ENCODE peak calls at places on chromosomes 5 and 9, in six cellular contexts. S is mucosa of descending colon; H is psoas muscle; T is stimulated activated CD4-positive, alpha-beta T cell treated with anti-CD3 and anti-CD28 coated beads, Interleukin-12 subunit alpha, Interleukin-12 subunit beta, amount 100 ng/mL, for 4 hours; C is HFFc6; Y is putamen. F is an unnamed sample.

GRCh38 chr9:134853893-134854292 is 26.7 kb upstream of the FCN2 start:
- DNase-seq in S (no peak), H (no peak), T (no peak), C (no peak), Y (no peak), F (no peak)

GRCh38 chr5:177494356-177495195 is 2.8 kb downstream of the PDLIM7 start:
- DNase-seq in S (peak), H (peak), T (no peak), C (peak), Y (no peak), F (peak)

GRCh38 chr5:59038169-59039002 is 455.5 kb downstream of the RAB3C start:
- DNase-seq in S (no peak), H (no peak), T (no peak), C (no peak), Y (no peak), F (peak)

GRCh38 chr9:122127396-122127798 is 32.2 kb downstream of the NDUFA8 start:
- DNase-seq in S (no peak), H (no peak), T (no peak), C (no peak), Y (peak), F (no peak)

GRCh38 chr9:125106285-125106893 is 36.9 kb downstream of the SCAI start:
- DNase-seq in S (no peak), H (no peak), T (no peak), C (no peak), Y (no peak), F (peak)

GRCh38 chr5:135600141-135600570 is 21.4 kb upstream of the CXCL14 start:
- DNase-seq in S (no peak), H (no peak), T (no peak), C (no peak), Y (no peak), F (no peak)

GRCh38 chr9:131407717-131408195 is 13.9 kb downstream of the PRRC2B start:
- DNase-seq in S (no peak), H (no peak), T (no peak), C (no peak), Y (no peak), F (peak)

GRCh38 chr5:95669540-95669939 is 13.3 kb downstream of the SPATA9 start:
- DNase-seq in S (peak), H (peak), T (no peak), C (peak), Y (peak), F (peak)

GRCh38 chr5:162221884-162222283 is 154.3 kb downstream of the GABRG2 start:
- DNase-seq in S (no peak), H (no peak), T (no peak), C (no peak), Y (no peak), F (no peak)

GRCh38 chr5:103456476-103456875 is 106.1 kb downstream of the NUDT12 start:
- DNase-seq in S (no peak), H (no peak), T (no peak), C (no peak), Y (no peak), F (no peak)

GRCh38 chr9:114238919-114239879 is 83.7 kb upstream of the ORM1 start:
- DNase-seq in S (no peak), H (no peak), T (no peak), C (peak), Y (peak), F (peak)

GRCh38 chr9:79080536-79080935 is 491.2 kb upstream of the TLE4 start:
- DNase-seq in S (no peak), H (no peak), T (no peak), C (no peak), Y (no peak), F (no peak)

GRCh38 chr9:22447607-22448305 is 1.1 kb downstream of the DMRTA1 start:
- DNase-seq in S (no peak), H (no peak), T (no peak), C (no peak), Y (no peak), F (no peak)

GRCh38 chr5:128596071-128596470 is 58.0 kb upstream of the FBN2 start:
- DNase-seq in S (no peak), H (no peak), T (no peak), C (no peak), Y (no peak), F (no peak)

GRCh38 chr5:51095481-51095880 is 287.8 kb upstream of the ISL1 start:
- DNase-seq in S (no peak), H (no peak), T (no peak), C (no peak), Y (no peak), F (no peak)

GRCh38 chr5:175873090-175873454 is 1.7 kb downstream of the CPLX2 start:
- DNase-seq in S (no peak), H (no peak), T (no peak), C (no peak), Y (no peak), F (no peak)

GRCh38 chr5:168382421-168382820 is 91.0 kb downstream of the WWC1 start:
- DNase-seq in S (no peak), H (no peak), T (no peak), C (no peak), Y (no peak), F (no peak)

GRCh38 chr5:31886206-31886605 is 247.3 kb downstream of the PDZD2 start:
- DNase-seq in S (no peak), H (no peak), T (no peak), C (no peak), Y (peak), F (no peak)

GRCh38 chr5:8461543-8461942 is 592.6 kb downstream of the MTRR start:
- DNase-seq in S (no peak), H (no peak), T (no peak), C (no peak), Y (no peak), F (no peak)

GRCh38 chr5:96258692-96259091 is 174.4 kb downstream of the PCSK1 start:
- DNase-seq in S (no peak), H (no peak), T (no peak), C (no peak), Y (no peak), F (no peak)

F was measured in AG08395.